ENCODE peak calls at places on chromosome 20, in five cellular contexts. Z is H54, B is nephron progenitor cell, C is C1 segment of cervical spinal cord, K is HEK293T. Q is an unnamed sample.

GRCh38 chr20:10511166-10511506 is 76.0 kb downstream of the SLX4IP start:
- DNase-seq in Z (peak; percentile 10), B (no peak), C (no peak), K (no peak), Q (no peak)

GRCh38 chr20:62822788-62823651 is 6.2 kb downstream of the COL9A3 start:
- DNase-seq in Z (no peak), B (peak; percentile 49), C (peak; percentile 3), K (peak; percentile 82), Q (no peak)

GRCh38 chr20:46945465-46945864 is 50.8 kb downstream of the EYA2 start:
- DNase-seq in Z (no peak), B (no peak), C (no peak), K (no peak), Q (no peak)

GRCh38 chr20:39451386-39451785 is 489.2 kb downstream of the DHX35 start:
- DNase-seq in Z (no peak), B (no peak), C (no peak), K (no peak), Q (no peak)

GRCh38 chr20:19961298-19961697 is 55.9 kb upstream of the NAA20 start:
- DNase-seq in Z (no peak), B (no peak), C (no peak), K (no peak), Q (no peak)

GRCh38 chr20:1830240-1830639 is 65.0 kb upstream of the SIRPA start:
- DNase-seq in Z (peak; percentile 97), B (no peak), C (no peak), K (no peak), Q (no peak)

GRCh38 chr20:3238616-3239025 is 369 bp downstream of the SLC4A11 start:
- DNase-seq in Z (peak; percentile 70), B (peak; percentile 57), C (no peak), K (peak; percentile 51), Q (no peak)

GRCh38 chr20:31497838-31498540 is 16.3 kb upstream of the HM13 start:
- DNase-seq in Z (no peak), B (no peak), C (no peak), K (no peak), Q (no peak)

GRCh38 chr20:57753332-57754164 is 43.7 kb upstream of the PMEPA1 start:
- DNase-seq in Z (no peak), B (no peak), C (no peak), K (no peak), Q (no peak)

GRCh38 chr20:23235173-23236027 is 115.2 kb upstream of the NXT1 start:
- DNase-seq in Z (peak; percentile 55), B (peak; percentile 71), C (no peak), K (peak; percentile 57), Q (peak; percentile 68)

GRCh38 chr20:2273634-2274302 is 22.0 kb upstream of the TGM3 start:
- DNase-seq in Z (no peak), B (no peak), C (no peak), K (no peak), Q (no peak)

GRCh38 chr20:62026564-62026856 is 39.2 kb downstream of the TAF4 start:
- DNase-seq in Z (no peak), B (no peak), C (no peak), K (no peak), Q (no peak)

GRCh38 chr20:6048391-6048790 is 5.5 kb downstream of the LRRN4 start:
- DNase-seq in Z (no peak), B (no peak), C (no peak), K (no peak), Q (no peak)

GRCh38 chr20:17570347-17571152 is 675 bp downstream of the DSTN start:
- DNase-seq in Z (no peak), B (peak; percentile 73), C (peak; percentile 57), K (peak; percentile 41), Q (no peak)

GRCh38 chr20:2387180-2387577 is 6.5 kb downstream of the TGM6 start:
- DNase-seq in Z (peak; percentile 43), B (peak; percentile 65), C (no peak), K (peak; percentile 62), Q (peak; percentile 55)

GRCh38 chr20:1702288-1702687 is 44.7 kb upstream of the SIRPG start:
- DNase-seq in Z (no peak), B (no peak), C (no peak), K (no peak), Q (no peak)

GRCh38 chr20:19858972-19859371 is 100.9 kb downstream of the RIN2 start:
- DNase-seq in Z (peak; percentile 43), B (no peak), C (no peak), K (no peak), Q (no peak)

GRCh38 chr20:1225263-1225728 is 548 bp upstream of the RAD21L1 start:
- DNase-seq in Z (no peak), B (no peak), C (no peak), K (no peak), Q (no peak)

GRCh38 chr20:59485576-59486250 is 118.6 kb upstream of the PHACTR3 start:
- DNase-seq in Z (no peak), B (no peak), C (no peak), K (no peak), Q (no peak)

GRCh38 chr20:25699914-25700313 is 3.3 kb upstream of the ZNF337 start:
- DNase-seq in Z (no peak), B (no peak), C (no peak), K (no peak), Q (no peak)

GRCh38 chr20:50815162-50815989 is 20.5 kb downstream of the BCAS4 start:
- DNase-seq in Z (peak; percentile 38), B (no peak), C (no peak), K (no peak), Q (no peak)

GRCh38 chr20:12072945-12073245 is 155.2 kb downstream of the BTBD3 start:
- DNase-seq in Z (no peak), B (no peak), C (no peak), K (no peak), Q (no peak)

GRCh38 chr20:50737352-50737751 is 6.0 kb downstream of the PARD6B start:
- DNase-seq in Z (no peak), B (no peak), C (no peak), K (no peak), Q (no peak)

GRCh38 chr20:38790210-38791053 is 15.1 kb upstream of the PPP1R16B start:
- DNase-seq in Z (no peak), B (peak; percentile 42), C (no peak), K (peak; percentile 73), Q (no peak)

GRCh38 chr20:20463933-20464374 is 96.0 kb downstream of the INSM1 start:
- DNase-seq in Z (no peak), B (no peak), C (peak; percentile 55), K (no peak), Q (peak; percentile 80)

GRCh38 chr20:62495798-62496325 is 20.1 kb upstream of the GATA5 start:
- DNase-seq in Z (no peak), B (no peak), C (no peak), K (no peak), Q (no peak)

GRCh38 chr20:19241440-19241839 is 29.0 kb downstream of the SLC24A3 start:
- DNase-seq in Z (no peak), B (no peak), C (no peak), K (no peak), Q (no peak)

GRCh38 chr20:51469578-51470520 is 72.7 kb downstream of the NFATC2 start:
- DNase-seq in Z (no peak), B (no peak), C (no peak), K (no peak), Q (no peak)

Q was measured in iPS DF 6.9.